ENCODE peak calls at places on chromosomes 5 and 9, in seven cellular contexts. O is stimulated activated CD4-positive, alpha-beta T cell treated with anti-CD3 and anti-CD28 coated beads, Interleukin-4, amount 100 ng/mL, for 4 hours; V is mammary epithelial cell; M is NCI-H1694; I is EL; R is midbrain; J is fibroblast of lung. A is an unnamed sample.

GRCh38 chr5:8843766-8844165 is 702.1 kb downstream of the SEMA5A start:
- DNase-seq in J (peak), R (peak), I (peak), V (no peak), M (no peak), O (no peak), A (no peak)

GRCh38 chr5:96067902-96068614 is 106.4 kb upstream of the ELL2 start:
- DNase-seq in M (no peak), O (no peak), R (no peak), I (peak), J (peak), V (peak), A (peak)

GRCh38 chr9:78032599-78033457 is 1.2 kb upstream of the GNAQ start:
- DNase-seq in R (peak), J (no peak), O (no peak), M (no peak), V (no peak), I (no peak), A (peak)

GRCh38 chr5:171957591-171958251 is 48.7 kb downstream of the FBXW11 start:
- DNase-seq in R (no peak), M (no peak), V (no peak), J (no peak), O (peak), I (no peak), A (no peak)

GRCh38 chr5:83149671-83150070 is 72.3 kb downstream of the XRCC4 start:
- DNase-seq in O (no peak), I (peak), J (peak), R (no peak), V (no peak), M (no peak), A (no peak)

GRCh38 chr5:117621921-117622320 is 1047.3 kb upstream of the SEMA6A start:
- DNase-seq in I (no peak), J (no peak), V (no peak), M (no peak), O (no peak), R (no peak), A (no peak)

GRCh38 chr9:132141364-132141947 is 20.4 kb upstream of the NTNG2 start:
- DNase-seq in J (peak), R (peak), V (peak), O (no peak), M (peak), I (peak), A (peak)

GRCh38 chr5:76114192-76114795 is 31.1 kb downstream of the SV2C start:
- DNase-seq in M (no peak), I (no peak), O (no peak), R (peak), V (no peak), J (no peak), A (no peak)

GRCh38 chr5:57175586-57175985 is 1.7 kb downstream of the GPBP1 start:
- DNase-seq in O (no peak), V (peak), J (no peak), M (no peak), I (peak), R (peak), A (peak)

GRCh38 chr9:134707031-134707680 is 65.6 kb downstream of the COL5A1 start:
- DNase-seq in R (no peak), O (no peak), M (peak), J (peak), V (no peak), I (peak), A (no peak)

GRCh38 chr5:157132302-157132612 is 10.4 kb downstream of the MED7 start:
- DNase-seq in V (no peak), J (no peak), O (no peak), I (no peak), R (no peak), M (no peak), A (no peak)

GRCh38 chr9:89553451-89554020 is 51.3 kb upstream of the GADD45G start:
- DNase-seq in V (no peak), M (no peak), R (no peak), I (no peak), O (no peak), J (no peak), A (no peak)

GRCh38 chr5:67160985-67161384 is 35.6 kb downstream of the CD180 start:
- DNase-seq in O (peak), I (peak), V (peak), R (no peak), M (no peak), J (peak), A (peak)

GRCh38 chr9:132824151-132824550 is 53.9 kb downstream of the AK8 start:
- DNase-seq in O (no peak), J (no peak), R (no peak), M (no peak), I (no peak), V (no peak), A (no peak)